ENCODE peak calls at places on chromosomes 13 and 19, in eight cellular contexts. F is endothelial cell of umbilical vein; P is stimulated activated CD8-positive, alpha-beta memory T cell treated with anti-CD3 and anti-CD28 coated beads, Interleukin-4, amount 100 ng/mL, for 1 hour; K is astrocyte of the spinal cord; N is activated naive CD8-positive, alpha-beta T cell treated with anti-CD3 and anti-CD28 coated beads for 36 hours; W is iPS-NIHi11; S is stimulated activated CD4-positive, alpha-beta T cell treated with anti-CD3 and anti-CD28 coated beads, Interleukin-15, amount 100 ng/mL, for 1 hour; T is pancreas. R is an unnamed sample.
A peak's percentile ranks its signal among the peaks of the same experiment; 100 is the strongest.

GRCh38 chr13:24032252-24032651 is 128.3 kb upstream of the SPATA13 start:
- DNase-seq in F (no peak), P (no peak), K (peak; percentile 45), N (no peak), W (no peak), S (no peak), T (no peak), R (no peak)

GRCh38 chr13:109684084-109684835 is 102.1 kb downstream of the IRS2 start:
- DNase-seq in F (no peak), P (no peak), K (no peak), N (no peak), W (no peak), S (no peak), T (peak; percentile 9), R (no peak)

GRCh38 chr13:97255515-97255999 is 33.4 kb downstream of the MBNL2 start:
- DNase-seq in F (no peak), P (no peak), K (peak; percentile 38), N (no peak), W (no peak), S (no peak), T (no peak), R (no peak)

GRCh38 chr19:3725640-3726310 is 17.6 kb downstream of the TJP3 start:
- DNase-seq in F (no peak), P (no peak), K (no peak), N (no peak), W (peak; percentile 66), S (no peak), T (peak; percentile 94), R (peak; percentile 68)

GRCh38 chr13:79647518-79647917 is 166.6 kb downstream of the NDFIP2 start:
- DNase-seq in F (peak; percentile 94), P (no peak), K (no peak), N (no peak), W (no peak), S (no peak), T (no peak), R (no peak)

GRCh38 chr19:53432088-53432661 is 391 bp downstream of the ZNF761 start:
- DNase-seq in F (peak; percentile 35), P (no peak), K (no peak), N (peak; percentile 22), W (peak; percentile 29), S (no peak), T (peak; percentile 20), R (peak; percentile 39)

GRCh38 chr19:14081797-14082674 is 3.5 kb downstream of the C19orf67 start:
- DNase-seq in F (no peak), P (no peak), K (no peak), N (peak; percentile 34), W (no peak), S (no peak), T (peak; percentile 61), R (no peak)

GRCh38 chr19:41872384-41872774 is 4.7 kb upstream of the CD79A start:
- DNase-seq in F (no peak), P (no peak), K (no peak), N (no peak), W (no peak), S (no peak), T (no peak), R (no peak)

GRCh38 chr13:52162279-52163101 is 3.1 kb upstream of the NEK3 start:
- DNase-seq in F (peak; percentile 94), P (no peak), K (peak; percentile 79), N (no peak), W (no peak), S (no peak), T (no peak), R (no peak)

GRCh38 chr19:364496-365287 is 20.1 kb upstream of the MIER2 start:
- DNase-seq in F (no peak), P (no peak), K (no peak), N (no peak), W (no peak), S (no peak), T (no peak), R (no peak)

GRCh38 chr13:84208251-84208650 is 326.0 kb upstream of the SLITRK1 start:
- DNase-seq in F (no peak), P (no peak), K (no peak), N (no peak), W (no peak), S (no peak), T (no peak), R (no peak)

GRCh38 chr19:17687857-17688784 is at the start of gene UNC13A:
- DNase-seq in F (no peak), P (no peak), K (peak; percentile 34), N (peak; percentile 69), W (peak; percentile 94), S (peak; percentile 47), T (peak; percentile 40), R (peak; percentile 89)

GRCh38 chr13:18952225-18953016 is 229.2 kb downstream of the TUBA3C start:
- DNase-seq in F (no peak), P (no peak), K (no peak), N (no peak), W (no peak), S (no peak), T (no peak), R (no peak)

GRCh38 chr19:50313812-50314536 is 15.2 kb downstream of the KCNC3 start:
- DNase-seq in F (no peak), P (no peak), K (no peak), N (no peak), W (peak; percentile 56), S (no peak), T (no peak), R (peak; percentile 77)

GRCh38 chr13:110337287-110337686 is 30.2 kb downstream of the COL4A2 start:
- DNase-seq in F (peak; percentile 22), P (no peak), K (peak; percentile 0), N (no peak), W (no peak), S (no peak), T (no peak), R (no peak)

GRCh38 chr19:33465371-33465770 is 56.2 kb downstream of the PEPD start:
- DNase-seq in F (no peak), P (no peak), K (no peak), N (no peak), W (no peak), S (no peak), T (no peak), R (no peak)

GRCh38 chr13:99605417-99606321 is 104.4 kb downstream of the TM9SF2 start:
- DNase-seq in F (peak; percentile 72), P (peak; percentile 9), K (no peak), N (peak; percentile 47), W (peak; percentile 70), S (no peak), T (peak; percentile 70), R (peak; percentile 60)

GRCh38 chr13:97911311-97912138 is 42.0 kb upstream of the IPO5 start:
- DNase-seq in F (peak; percentile 14), P (no peak), K (peak; percentile 27), N (peak; percentile 2), W (peak; percentile 62), S (no peak), T (peak; percentile 5), R (peak; percentile 63)

GRCh38 chr19:10499550-10500246 is 3.5 kb downstream of the KEAP1 start:
- DNase-seq in F (no peak), P (no peak), K (no peak), N (no peak), W (peak; percentile 58), S (no peak), T (no peak), R (peak; percentile 46)

GRCh38 chr19:27776020-27776419 is 1436.9 kb downstream of the UQCRFS1 start:
- DNase-seq in F (no peak), P (no peak), K (peak; percentile 15), N (no peak), W (no peak), S (no peak), T (no peak), R (no peak)

R was measured in WTC11.